ENCODE peak calls at places on chromosomes 16 and 17, in seven cellular contexts. K is SK-N-SH, I is H1, X is HCT116, Z is HepG2, D is GM12878, Y is K562. T is an unnamed sample.

GRCh38 chr17:38663125-38663751 is 11.5 kb downstream of the EPOP start:
- DNase-seq in X (peak; percentile 74), Y (peak; percentile 61), I (peak; percentile 83), D (no peak), Z (peak; percentile 90), K (peak; percentile 88), T (peak; percentile 93)

GRCh38 chr16:60107920-60108319 is 1373.8 kb upstream of the GOT2 start:
- DNase-seq in I (no peak), Y (no peak), Z (no peak), D (no peak), X (no peak), K (no peak), T (no peak)

GRCh38 chr16:87318158-87318644 is 1.0 kb upstream of the C16orf95 start:
- DNase-seq in D (no peak), Z (peak; percentile 57), Y (peak; percentile 25), X (no peak), K (no peak), I (no peak), T (no peak)

GRCh38 chr16:2919511-2920255 is 8.0 kb downstream of the FLYWCH1 start:
- DNase-seq in I (no peak), D (no peak), Y (peak; percentile 58), K (peak; percentile 84), Z (peak; percentile 55), X (peak; percentile 57), T (peak; percentile 70)

GRCh38 chr16:73275448-73275847 is 227.5 kb upstream of the ZFHX3 start:
- DNase-seq in D (no peak), I (no peak), X (no peak), Z (no peak), K (no peak), Y (no peak), T (no peak)

GRCh38 chr17:42456223-42457106 is 2.2 kb upstream of the ATP6V0A1 start:
- DNase-seq in D (peak; percentile 57), X (no peak), Y (peak; percentile 62), I (no peak), K (no peak), Z (no peak), T (no peak)

GRCh38 chr17:17570207-17570797 is 21.2 kb downstream of the PEMT start:
- DNase-seq in K (peak; percentile 84), D (no peak), Y (no peak), X (no peak), I (no peak), Z (peak; percentile 55), T (peak; percentile 59)

GRCh38 chr16:16073884-16074781 is 124.7 kb downstream of the ABCC1 start:
- DNase-seq in X (no peak), K (no peak), I (peak; percentile 13), Z (peak; percentile 58), Y (no peak), D (no peak), T (peak; percentile 89)

GRCh38 chr17:57097832-57098421 is 12.9 kb downstream of the AKAP1 start:
- DNase-seq in Y (no peak), X (no peak), D (no peak), K (peak; percentile 77), I (no peak), Z (no peak), T (no peak)

GRCh38 chr17:40582328-40582901 is 17.1 kb upstream of the CCR7 start:
- DNase-seq in X (no peak), Z (no peak), Y (no peak), K (no peak), D (peak; percentile 99), I (no peak), T (peak; percentile 100)

GRCh38 chr17:7856081-7856791 is 1.1 kb downstream of the NAA38 start:
- DNase-seq in K (peak; percentile 59), D (no peak), I (no peak), Z (no peak), X (no peak), Y (peak; percentile 20), T (no peak)

GRCh38 chr17:50516980-50517379 is 8.7 kb downstream of the MYCBPAP start:
- DNase-seq in Y (no peak), X (no peak), K (no peak), I (no peak), D (no peak), Z (no peak), T (no peak)

GRCh38 chr16:89167425-89167941 is 4.1 kb upstream of the CDH15 start:
- DNase-seq in D (peak; percentile 28), Z (peak; percentile 86), Y (peak; percentile 85), X (peak; percentile 73), I (peak; percentile 81), K (peak; percentile 96), T (peak; percentile 87)

GRCh38 chr17:76523084-76524037 is 14.1 kb downstream of the CYGB start:
- DNase-seq in Z (peak; percentile 53), K (peak; percentile 95), D (no peak), X (peak; percentile 58), I (peak; percentile 49), Y (peak; percentile 90), T (peak; percentile 79)

GRCh38 chr17:67272312-67273050 is 27.5 kb upstream of the HELZ start:
- DNase-seq in Z (peak; percentile 47), X (no peak), I (no peak), Y (peak; percentile 21), D (no peak), K (no peak), T (no peak)
- TF ChIP-seq JUND in Z (no peak), X (no peak), I (no peak), Y (no peak), D (no peak), K (no peak), T (no peak)

GRCh38 chr17:14341866-14342265 is 41.0 kb downstream of the HS3ST3B1 start:
- DNase-seq in I (no peak), Z (no peak), X (no peak), D (no peak), Y (no peak), K (no peak), T (no peak)

GRCh38 chr17:14346801-14347200 is 45.9 kb downstream of the HS3ST3B1 start:
- DNase-seq in Y (no peak), K (no peak), D (no peak), X (no peak), Z (no peak), I (no peak), T (no peak)

GRCh38 chr17:14337596-14338079 is 36.8 kb downstream of the HS3ST3B1 start:
- DNase-seq in Z (no peak), K (no peak), D (no peak), X (no peak), I (no peak), Y (no peak), T (no peak)

GRCh38 chr17:14336418-14336817 is 35.5 kb downstream of the HS3ST3B1 start:
- DNase-seq in X (no peak), D (no peak), K (no peak), Z (no peak), Y (no peak), I (no peak), T (no peak)

GRCh38 chr17:14340968-14341412 is 40.1 kb downstream of the HS3ST3B1 start:
- DNase-seq in Z (no peak), K (no peak), I (no peak), D (no peak), Y (no peak), X (no peak), T (no peak)
- TF ChIP-seq JUND in Z (no peak), K (no peak), I (no peak), D (no peak), Y (no peak), X (no peak), T (no peak)

DNA sequence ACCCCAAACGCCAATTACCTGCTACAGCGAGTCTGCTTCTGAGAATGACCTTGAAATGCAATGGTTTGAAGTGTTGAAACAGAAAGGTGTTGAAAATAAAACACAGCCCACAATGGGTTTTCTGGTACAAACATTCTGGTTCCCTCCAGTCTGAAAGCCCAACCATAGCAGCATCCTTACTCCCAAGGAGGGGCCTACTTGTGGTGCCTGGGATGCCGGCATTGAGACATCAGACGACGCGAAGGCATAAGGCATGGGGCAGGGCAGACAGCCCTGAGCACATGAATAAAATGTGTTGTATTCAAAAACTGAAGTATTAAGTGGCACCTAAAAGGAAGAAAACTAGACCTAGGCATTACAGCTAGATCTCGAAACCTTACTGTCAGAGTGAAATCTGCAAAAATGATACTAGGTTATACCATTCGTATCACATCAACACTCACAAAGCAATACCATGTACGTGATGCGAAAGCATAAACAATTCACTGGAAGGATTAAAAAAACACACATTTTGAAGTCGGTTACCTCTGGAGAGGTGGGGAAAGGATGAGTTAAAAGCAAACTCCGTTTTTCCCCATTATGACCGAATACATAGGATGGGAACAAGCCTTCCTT is 750 bp downstream of the NUDT21 start:
- DNase-seq in Z (no peak), Y (peak; percentile 28), K (peak; percentile 32), D (no peak), I (no peak), X (no peak), T (no peak)
- TF ChIP-seq JUND in Z (no peak), Y (no peak), K (no peak), D (no peak), I (no peak), X (no peak), T (no peak)

GRCh38 chr17:10772425-10773380 is 31.2 kb downstream of the TMEM238L start:
- DNase-seq in X (peak; percentile 26), K (no peak), I (peak; percentile 53), Z (peak; percentile 33), D (no peak), Y (peak; percentile 43), T (no peak)
- TF ChIP-seq JUND in X (no peak), K (no peak), I (no peak), Z (no peak), D (no peak), Y (no peak), T (no peak)

T was measured in T47D.